ENCODE peak calls at places on chromosomes 2 and 18, in four cellular contexts. U is GM23338, Z is choroid plexus epithelial cell, M is endodermal cell. D is an unnamed sample.

GRCh38 chr2:203656522-203657287 is 49.7 kb upstream of the CD28 start:
- DNase-seq in U (peak), Z (peak), M (peak), D (peak)

GRCh38 chr2:69509011-69509749 is 71.9 kb upstream of the NFU1 start:
- DNase-seq in U (no peak), Z (no peak), M (no peak), D (no peak)

GRCh38 chr2:207711750-207712487 is 479 bp downstream of the CCNYL1 start:
- DNase-seq in U (peak), Z (peak), M (no peak), D (peak)

GRCh38 chr2:9076210-9076609 is 72.7 kb upstream of the MBOAT2 start:
- DNase-seq in U (no peak), Z (no peak), M (no peak), D (peak)

GRCh38 chr2:85768713-85769112 is 14.9 kb downstream of the ATOH8 start:
- DNase-seq in U (peak), Z (peak), M (peak), D (peak)

GRCh38 chr2:165440367-165440766 is 29.1 kb upstream of the CSRNP3 start:
- DNase-seq in U (no peak), Z (peak), M (no peak), D (peak)

GRCh38 chr2:157777425-157777824 is 98.7 kb downstream of the ACVR1 start:
- DNase-seq in U (peak), Z (peak), M (peak), D (peak)

GRCh38 chr2:178295115-178295514 is 100.8 kb downstream of the OSBPL6 start:
- DNase-seq in U (no peak), Z (no peak), M (no peak), D (no peak)

GRCh38 chr2:223692227-223692947 is 90.2 kb upstream of the SCG2 start:
- DNase-seq in U (peak), Z (peak), M (peak), D (peak)

GRCh38 chr2:215367647-215368492 is 56.0 kb downstream of the ATIC start:
- DNase-seq in U (no peak), Z (peak), M (no peak), D (peak)

GRCh38 chr2:127090281-127091128 is 16.4 kb downstream of the BIN1 start:
- DNase-seq in U (no peak), Z (no peak), M (no peak), D (no peak)

GRCh38 chr2:34646901-34647300 is 1047.8 kb upstream of the FAM98A start:
- DNase-seq in U (no peak), Z (no peak), M (no peak), D (no peak)

GRCh38 chr2:33137331-33137730 is 190.6 kb downstream of the LTBP1 start:
- DNase-seq in U (no peak), Z (no peak), M (no peak), D (peak)

GRCh38 chr2:190910341-190911136 is 29.9 kb downstream of the GLS start:
- DNase-seq in U (no peak), Z (peak), M (no peak), D (peak)

GRCh38 chr2:143284087-143284675 is 155.0 kb downstream of the ARHGAP15 start:
- DNase-seq in U (peak), Z (peak), M (peak), D (peak)

GRCh38 chr18:57542801-57543427 is 43.6 kb downstream of the FECH start:
- DNase-seq in U (no peak), Z (peak), M (peak), D (peak)

GRCh38 chr2:190382851-190383250 is 25.3 kb upstream of the MFSD6 start:
- DNase-seq in U (peak), Z (peak), M (no peak), D (peak)

GRCh38 chr2:74740395-74741075 is 86.5 kb downstream of the SEMA4F start:
- DNase-seq in U (no peak), Z (peak), M (peak), D (peak)

GRCh38 chr2:24920813-24921441 is 890 bp upstream of the ADCY3 start:
- DNase-seq in U (peak), Z (no peak), M (peak), D (no peak)

GRCh38 chr2:74374509-74375205 is 5.5 kb downstream of the DCTN1 start:
- DNase-seq in U (peak), Z (peak), M (peak), D (peak)

DNA sequence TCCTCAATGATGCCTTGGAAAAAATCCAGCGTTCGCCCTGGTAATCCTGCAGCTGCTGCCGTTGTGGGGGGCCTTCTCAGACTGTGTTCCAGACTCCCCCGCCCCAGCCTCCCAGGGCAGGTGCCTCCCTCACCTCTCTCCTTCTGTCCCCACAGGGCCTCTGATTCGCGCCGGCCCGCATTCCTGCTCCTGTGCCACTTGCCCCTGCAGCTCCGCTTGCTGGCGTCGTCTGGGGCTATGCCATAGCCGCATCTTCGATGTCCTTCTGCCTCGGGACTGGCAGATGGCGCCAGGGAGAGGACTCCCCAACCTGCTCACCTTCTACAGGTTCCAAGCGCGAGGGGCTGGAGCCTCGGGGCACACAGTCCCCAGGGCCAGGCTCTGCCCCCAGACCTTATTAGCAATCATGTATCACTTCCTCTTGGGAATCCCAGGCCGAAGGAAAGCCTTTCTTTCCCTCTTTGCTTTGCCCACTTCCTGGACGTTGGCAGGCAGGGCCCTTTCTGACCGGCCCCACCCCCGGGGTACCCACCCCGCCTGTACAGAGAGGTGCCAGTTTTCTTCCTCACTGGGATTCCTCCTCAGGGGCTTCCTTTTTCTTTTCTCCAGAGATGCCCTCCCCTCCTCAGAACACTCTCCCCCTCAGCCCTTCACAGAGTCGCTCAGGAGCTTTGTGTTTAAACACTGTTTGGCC is 4.4 kb downstream of the SPATA3 start:
- DNase-seq in U (peak), Z (no peak), M (peak), D (no peak)
- TF ChIP-seq CTCF in U (peak), Z (no peak), M (peak), D (no peak)

GRCh38 chr2:219499555-219499954 is 864 bp downstream of the GMPPA start:
- DNase-seq in U (no peak), Z (no peak), M (no peak), D (no peak)
- H3K4me3 ChIP-seq in U (peak), Z (peak), M (peak), D (peak)

GRCh38 chr2:193502363-193503035 is 1307.8 kb upstream of the TMEFF2 start:
- DNase-seq in U (peak), Z (no peak), M (peak), D (no peak)
- TF ChIP-seq CTCF in U (peak), Z (no peak), M (peak), D (no peak)

GRCh38 chr18:7382631-7383335 is 151.9 kb downstream of the LRRC30 start:
- DNase-seq in U (no peak), Z (no peak), M (no peak), D (no peak)

GRCh38 chr18:7388752-7389151 is 157.9 kb downstream of the LRRC30 start:
- DNase-seq in U (no peak), Z (no peak), M (no peak), D (no peak)

GRCh38 chr18:7381307-7381706 is 150.4 kb downstream of the LRRC30 start:
- DNase-seq in U (no peak), Z (no peak), M (no peak), D (no peak)

DNA sequence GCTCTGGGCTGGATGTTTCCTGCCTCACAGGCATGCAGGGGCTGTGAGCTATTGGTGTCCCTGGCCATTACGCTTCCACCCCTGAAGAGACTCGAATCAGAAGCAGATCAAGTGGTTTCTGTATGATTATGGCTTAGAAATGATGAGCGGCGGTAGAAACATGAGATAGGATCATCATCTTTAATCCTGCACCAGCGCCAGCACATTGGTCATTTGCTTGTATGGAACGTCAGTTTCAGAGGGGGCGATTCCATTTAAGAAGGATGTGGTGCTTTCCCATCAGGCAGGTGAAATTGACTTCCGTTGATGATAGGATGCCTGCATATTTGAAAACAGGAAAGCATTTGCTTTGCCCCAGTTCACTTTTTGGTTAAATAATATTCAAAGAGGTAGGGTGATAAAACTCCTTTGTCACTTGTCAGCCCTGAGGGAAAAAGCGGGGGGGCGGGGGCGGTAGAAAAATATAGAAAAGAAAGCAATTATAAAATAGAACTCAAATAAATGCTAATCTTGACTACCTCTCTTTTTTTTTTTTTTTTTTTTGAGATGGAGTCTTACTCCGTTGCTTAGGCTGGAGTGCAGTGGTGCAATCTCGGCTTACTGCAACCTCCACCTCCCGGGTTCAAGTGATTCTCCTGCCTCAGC is 152.6 kb downstream of the LRRC30 start:
- DNase-seq in U (no peak), Z (no peak), M (no peak), D (no peak)
- H3K4me3 ChIP-seq in U (no peak), Z (no peak), M (no peak), D (no peak)

GRCh38 chr2:14944562-14945346 is 312.2 kb downstream of the LRATD1 start:
- DNase-seq in U (peak), Z (peak), M (peak), D (peak)
- TF ChIP-seq CTCF in U (peak), Z (no peak), M (peak), D (no peak)

GRCh38 chr2:199811360-199811759 is 39.6 kb downstream of the FTCDNL1 start:
- DNase-seq in U (no peak), Z (no peak), M (no peak), D (no peak)

GRCh38 chr2:199807966-199808365 is 43.0 kb downstream of the FTCDNL1 start:
- DNase-seq in U (no peak), Z (no peak), M (no peak), D (no peak)

GRCh38 chr2:199814845-199815211 is 36.2 kb downstream of the FTCDNL1 start:
- DNase-seq in U (no peak), Z (no peak), M (no peak), D (no peak)

GRCh38 chr2:199814084-199814844 is 36.7 kb downstream of the FTCDNL1 start:
- DNase-seq in U (no peak), Z (no peak), M (no peak), D (no peak)

DNA sequence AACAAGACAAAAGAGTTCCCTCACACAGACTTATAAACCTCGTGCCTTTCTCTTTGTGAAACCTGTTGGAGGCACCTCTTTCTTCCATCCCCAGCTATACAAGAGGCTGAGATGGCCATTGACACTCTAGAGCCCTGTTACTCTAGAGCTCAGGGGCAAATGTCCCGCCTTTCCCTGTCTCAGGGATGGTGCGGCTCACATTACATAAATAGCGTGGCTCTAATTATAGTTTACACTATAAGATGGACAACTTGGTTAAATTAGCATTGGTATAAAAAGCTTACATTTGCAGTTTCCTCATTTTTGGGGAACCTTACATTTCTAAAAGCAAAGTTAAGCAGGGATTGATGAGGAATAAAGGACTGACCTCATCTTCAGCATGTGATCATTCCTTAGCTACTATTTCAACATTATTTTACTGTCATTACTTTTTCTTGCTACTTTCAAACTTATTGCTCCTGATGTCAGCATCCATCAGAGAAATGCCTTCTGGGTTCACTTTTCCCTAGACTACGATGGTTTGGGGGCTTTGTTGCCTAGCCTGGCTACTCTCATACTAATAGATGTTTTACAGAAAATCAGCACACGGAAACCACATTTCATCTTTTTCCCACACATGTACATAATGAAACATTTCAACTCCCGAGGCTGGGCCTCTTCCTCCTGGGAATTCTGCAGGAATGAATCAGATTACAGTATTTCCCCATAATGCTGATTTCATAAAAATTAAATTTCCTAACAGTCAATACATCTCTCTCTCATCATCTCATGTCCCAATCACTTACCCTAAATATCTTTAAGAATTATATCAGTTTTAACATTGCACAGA is 40.4 kb downstream of the FTCDNL1 start:
- DNase-seq in U (no peak), Z (no peak), M (no peak), D (peak)
- H3K4me3 ChIP-seq in U (no peak), Z (no peak), M (no peak), D (no peak)